ENCODE peak calls at places on chromosomes 6 and 20, in eight cellular contexts. I is D341Med; R is stimulated activated CD8-positive, alpha-beta memory T cell treated with anti-CD3 and anti-CD28 coated beads, Interleukin-15, amount 100 ng/mL, for 4 hours; C is HT-29; Q is T1000; A is kidney tubule cell; Z is iris pigment epithelial cell; V is T-cell. B is an unnamed sample.

GRCh38 chr6:81744136-81744535 is 8.3 kb downstream of the TENT5A start:
- DNase-seq in I (no peak), R (no peak), C (no peak), Q (no peak), A (no peak), Z (no peak), V (no peak), B (no peak)

GRCh38 chr6:149414822-149415221 is 14.8 kb downstream of the SUMO4 start:
- DNase-seq in I (no peak), R (no peak), C (no peak), Q (no peak), A (no peak), Z (no peak), V (no peak), B (no peak)

GRCh38 chr20:24098886-24099285 is 110.3 kb upstream of the GGTLC1 start:
- DNase-seq in I (no peak), R (no peak), C (no peak), Q (no peak), A (peak; percentile 81), Z (peak; percentile 37), V (no peak), B (no peak)

GRCh38 chr20:57346477-57346876 is 4.6 kb upstream of the RAE1 start:
- DNase-seq in I (peak; percentile 50), R (no peak), C (peak; percentile 91), Q (peak; percentile 78), A (peak; percentile 74), Z (peak; percentile 57), V (peak; percentile 54), B (no peak)

GRCh38 chr6:118963003-118963402 is 28.0 kb upstream of the MCM9 start:
- DNase-seq in I (no peak), R (no peak), C (peak; percentile 21), Q (no peak), A (peak; percentile 2), Z (peak; percentile 20), V (no peak), B (no peak)

GRCh38 chr6:26534681-26535465 is 3.3 kb upstream of the HMGN4 start:
- DNase-seq in I (no peak), R (no peak), C (no peak), Q (no peak), A (peak; percentile 93), Z (no peak), V (no peak), B (no peak)

GRCh38 chr6:84455630-84456029 is 228.2 kb upstream of the CEP162 start:
- DNase-seq in I (no peak), R (no peak), C (no peak), Q (no peak), A (peak; percentile 32), Z (peak; percentile 36), V (no peak), B (no peak)

GRCh38 chr6:71473908-71474307 is 185.3 kb downstream of the OGFRL1 start:
- DNase-seq in I (no peak), R (no peak), C (no peak), Q (peak; percentile 44), A (peak; percentile 96), Z (peak; percentile 98), V (no peak), B (no peak)

GRCh38 chr20:4726710-4727391 is 5.1 kb downstream of the PRND start:
- DNase-seq in I (no peak), R (no peak), C (no peak), Q (peak; percentile 11), A (peak; percentile 33), Z (peak; percentile 78), V (peak; percentile 43), B (no peak)

GRCh38 chr6:10722820-10723651 is at the start of gene TMEM14C:
- DNase-seq in I (peak; percentile 97), R (peak; percentile 66), C (peak; percentile 97), Q (peak; percentile 94), A (peak; percentile 98), Z (peak; percentile 99), V (peak; percentile 49), B (peak; percentile 85)

GRCh38 chr6:38080349-38080748 is 260.8 kb downstream of the ZFAND3 start:
- DNase-seq in I (no peak), R (no peak), C (no peak), Q (no peak), A (no peak), Z (peak; percentile 59), V (no peak), B (no peak)

GRCh38 chr6:165806126-165806810 is 143.2 kb upstream of the PDE10A start:
- DNase-seq in I (no peak), R (no peak), C (no peak), Q (no peak), A (no peak), Z (no peak), V (no peak), B (no peak)

GRCh38 chr6:48111143-48111506 is at the start of gene PTCHD4:
- DNase-seq in I (no peak), R (no peak), C (peak; percentile 41), Q (peak; percentile 40), A (peak; percentile 51), Z (peak; percentile 61), V (no peak), B (no peak)

GRCh38 chr20:32749914-32750637 is 6.8 kb upstream of the COMMD7 start:
- DNase-seq in I (no peak), R (no peak), C (no peak), Q (no peak), A (no peak), Z (no peak), V (no peak), B (no peak)

GRCh38 chr20:33305591-33306057 is 22.6 kb downstream of the BPIFB1 start:
- DNase-seq in I (no peak), R (no peak), C (no peak), Q (no peak), A (peak; percentile 47), Z (peak; percentile 28), V (no peak), B (no peak)

GRCh38 chr6:150590448-150590847 is 9.2 kb upstream of the PLEKHG1 start:
- DNase-seq in I (no peak), R (no peak), C (no peak), Q (no peak), A (peak; percentile 46), Z (no peak), V (no peak), B (no peak)

GRCh38 chr6:3195695-3196497 is 31.6 kb downstream of the TUBB2B start:
- DNase-seq in I (peak; percentile 73), R (no peak), C (no peak), Q (no peak), A (no peak), Z (no peak), V (no peak), B (no peak)